ENCODE peak calls at places on chromosomes 6 and 20, in five cellular contexts. D, Q, K, W and H are unnamed samples.

GRCh38 chr6:38723783-38724182 is 8.7 kb downstream of the DNAH8 start:
- DNase-seq in D (no peak), Q (no peak), K (no peak), W (no peak), H (no peak)

GRCh38 chr20:49132995-49133451 is 55.1 kb downstream of the STAU1 start:
- DNase-seq in D (peak; percentile 62), Q (peak; percentile 79), K (peak; percentile 84), W (peak; percentile 90), H (peak; percentile 4)

GRCh38 chr20:46614503-46614902 is 36.8 kb downstream of the SLC13A3 start:
- DNase-seq in D (no peak), Q (no peak), K (no peak), W (no peak), H (no peak)

GRCh38 chr20:24965065-24965919 is 16.2 kb downstream of the CST7 start:
- DNase-seq in D (no peak), Q (no peak), K (no peak), W (no peak), H (no peak)

GRCh38 chr6:98769546-98769945 is 64.8 kb upstream of the POU3F2 start:
- DNase-seq in D (peak; percentile 67), Q (peak; percentile 65), K (no peak), W (peak; percentile 47), H (peak; percentile 0)

GRCh38 chr20:14219801-14220461 is 117.5 kb downstream of the FLRT3 start:
- DNase-seq in D (peak; percentile 24), Q (peak; percentile 37), K (no peak), W (peak; percentile 81), H (peak; percentile 36)

GRCh38 chr6:33061987-33062386 is 11.5 kb downstream of the HLA-DPA1 start:
- DNase-seq in D (peak; percentile 81), Q (no peak), K (no peak), W (peak; percentile 24), H (no peak)

GRCh38 chr6:8589941-8590676 is 154.8 kb upstream of the SLC35B3 start:
- DNase-seq in D (no peak), Q (peak; percentile 73), K (peak; percentile 0), W (peak; percentile 15), H (no peak)

GRCh38 chr6:146357578-146358340 is 185.9 kb upstream of the RAB32 start:
- DNase-seq in D (peak; percentile 66), Q (no peak), K (peak; percentile 90), W (peak; percentile 78), H (peak; percentile 52)

GRCh38 chr6:142531727-142532126 is 229.9 kb downstream of the ADGRG6 start:
- DNase-seq in D (no peak), Q (no peak), K (no peak), W (no peak), H (no peak)

GRCh38 chr20:58045156-58045555 is 183.3 kb downstream of the ANKRD60 start:
- DNase-seq in D (no peak), Q (no peak), K (no peak), W (no peak), H (no peak)

GRCh38 chr6:45591306-45591705 is 213.6 kb upstream of the SUPT3H start:
- DNase-seq in D (no peak), Q (no peak), K (peak; percentile 27), W (peak; percentile 51), H (no peak)

GRCh38 chr6:42702200-42702599 is 20.2 kb downstream of the PRPH2 start:
- DNase-seq in D (peak; percentile 65), Q (no peak), K (peak; percentile 43), W (peak; percentile 65), H (peak; percentile 80)

GRCh38 chr20:57570145-57570850 is 9.4 kb downstream of the PCK1 start:
- DNase-seq in D (no peak), Q (no peak), K (no peak), W (no peak), H (no peak)

GRCh38 chr6:111563581-111563980 is 42.1 kb downstream of the TRAF3IP2 start:
- DNase-seq in D (no peak), Q (no peak), K (no peak), W (no peak), H (no peak)

GRCh38 chr20:4371623-4372246 is 350.0 kb upstream of the PRND start:
- DNase-seq in D (no peak), Q (no peak), K (no peak), W (no peak), H (no peak)

GRCh38 chr6:112061605-112062004 is 7.7 kb downstream of the CCN6 start:
- DNase-seq in D (no peak), Q (no peak), K (peak; percentile 70), W (peak; percentile 51), H (no peak)

DNA sequence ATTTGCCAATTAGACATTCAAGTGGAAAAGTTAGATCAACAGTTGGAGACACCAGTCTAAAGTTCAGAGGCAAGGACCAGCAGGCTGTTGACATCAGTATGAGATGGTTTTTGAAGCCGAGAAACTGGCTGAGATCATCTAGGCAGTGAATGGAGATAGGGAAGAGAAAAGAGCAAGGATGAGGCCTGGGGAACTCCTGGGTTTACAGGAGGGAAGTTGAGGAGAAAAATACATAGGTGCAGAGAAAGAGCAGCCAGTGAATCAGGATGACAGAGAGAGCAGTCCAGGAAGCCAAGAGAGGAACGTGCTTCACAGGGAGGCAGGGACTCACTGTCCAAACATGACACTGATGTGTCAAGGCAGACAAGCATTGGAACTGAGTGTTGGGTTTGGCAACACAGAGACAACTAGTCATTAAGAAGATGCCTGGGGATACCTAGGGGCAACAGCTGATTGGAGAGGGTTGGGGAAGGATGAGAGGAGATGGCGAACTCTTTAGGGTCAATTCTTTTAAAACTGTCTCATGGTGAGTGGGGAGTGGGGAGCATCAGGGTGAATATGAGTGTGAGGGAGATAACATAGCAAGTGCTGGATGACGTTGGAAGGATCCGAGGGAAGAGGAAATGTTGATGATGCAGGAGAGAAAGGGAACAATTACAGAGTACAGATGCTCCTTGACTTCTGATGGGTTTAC is 13.2 kb upstream of the SALL4 start:
- DNase-seq in D (no peak), Q (no peak), K (no peak), W (peak; percentile 60), H (no peak)
- H2AFZ ChIP-seq in D (no peak overlapping the region), Q (no peak overlapping the region), K (no peak overlapping the region), W (no peak overlapping the region), H (no peak overlapping the region)

GRCh38 chr6:10369896-10370295 is 45.0 kb downstream of the TFAP2A start:
- DNase-seq in D (no peak), Q (no peak), K (peak; percentile 60), W (peak; percentile 89), H (no peak)

GRCh38 chr6:10368841-10369240 is 46.0 kb downstream of the TFAP2A start:
- DNase-seq in D (no peak), Q (no peak), K (no peak), W (no peak), H (no peak)

GRCh38 chr6:10375391-10375969 is 39.4 kb downstream of the TFAP2A start:
- DNase-seq in D (no peak), Q (peak; percentile 34), K (no peak), W (no peak), H (no peak)

GRCh38 chr6:10373642-10374359 is 41.1 kb downstream of the TFAP2A start:
- DNase-seq in D (no peak), Q (no peak), K (peak; percentile 40), W (peak; percentile 30), H (no peak)
- H2AFZ ChIP-seq in D (no peak overlapping the region), Q (no peak overlapping the region), K (peak overlapping the region; percentile 57), W (peak overlapping the region; percentile 35), H (peak overlapping the region; percentile 62)

DNA sequence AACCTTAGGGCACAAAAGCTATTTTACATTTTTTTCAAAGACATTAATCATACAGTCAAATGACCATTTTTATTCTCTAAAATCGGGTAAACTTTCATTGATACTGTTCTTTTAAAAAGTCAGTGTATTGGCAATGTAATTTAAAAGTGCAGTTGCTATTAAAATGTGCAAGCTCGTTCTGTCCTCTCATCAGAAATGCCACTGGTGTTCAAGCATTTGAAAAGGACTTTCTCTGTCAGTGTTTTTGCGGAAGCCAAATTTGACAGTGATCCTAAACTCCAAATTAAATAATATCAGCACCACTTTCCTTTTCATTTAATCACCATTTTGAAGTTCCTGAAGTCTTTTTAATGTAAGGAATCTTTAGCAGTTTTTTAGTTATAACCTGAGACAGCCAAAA is 69.6 kb downstream of the AFG1L start:
- DNase-seq in D (no peak), Q (no peak), K (no peak), W (no peak), H (no peak)
- H2AFZ ChIP-seq in D (no peak overlapping the region), Q (no peak overlapping the region), K (no peak overlapping the region), W (no peak overlapping the region), H (no peak overlapping the region)

DNA sequence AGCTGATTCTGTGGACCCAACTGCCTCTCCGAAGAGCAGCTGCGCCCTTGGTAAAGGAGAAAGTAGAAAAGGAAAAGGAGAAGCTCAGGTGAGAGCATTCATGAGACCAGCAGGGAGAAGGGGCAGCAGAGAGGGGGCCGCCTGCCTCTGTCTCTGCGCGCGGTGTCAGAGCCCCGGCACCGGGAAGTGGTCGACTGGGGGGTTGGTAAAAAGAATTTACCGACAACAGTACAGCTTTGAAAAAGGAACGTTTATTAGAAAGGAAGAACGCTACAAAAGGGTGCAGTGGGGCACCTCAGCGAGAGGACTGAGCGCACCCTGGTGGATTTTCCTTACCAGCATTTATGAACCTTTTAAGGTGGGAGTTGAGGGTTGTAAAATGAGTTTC is 61.9 kb downstream of the GPR6 start:
- DNase-seq in D (peak; percentile 39), Q (peak; percentile 66), K (peak; percentile 11), W (peak; percentile 59), H (no peak)
- H2AFZ ChIP-seq in D (peak overlapping the region; percentile 81), Q (peak overlapping the region; percentile 93), K (peak overlapping the region; percentile 8), W (peak overlapping the region; percentile 99), H (peak overlapping the region; percentile 41)